ENCODE peak calls at places on chromosome 11, in four cellular contexts. One of them, this sample, is unnamed.

GRCh38 chr11:32297629-32298028 is 137.7 kb downstream of the WT1 start:
- DNase-seq in fibroblast of lung: peak
- DNase-seq in glutamatergic neuron: no peak
- DNase-seq in DMS153: no peak
- DNase-seq in this sample: no peak

GRCh38 chr11:64206457-64207246 is at the start of gene FERMT3:
- DNase-seq in fibroblast of lung: no peak
- DNase-seq in glutamatergic neuron: no peak
- DNase-seq in DMS153: no peak
- DNase-seq in this sample: peak

GRCh38 chr11:120339394-120339890 is 3.2 kb downstream of the ARHGEF12 start:
- DNase-seq in fibroblast of lung: peak
- DNase-seq in glutamatergic neuron: no peak
- DNase-seq in DMS153: no peak
- DNase-seq in this sample: peak

GRCh38 chr11:20511982-20512381 is 87.4 kb upstream of the SLC6A5 start:
- DNase-seq in fibroblast of lung: no peak
- DNase-seq in glutamatergic neuron: no peak
- DNase-seq in DMS153: peak
- DNase-seq in this sample: no peak

GRCh38 chr11:19577849-19578619 is 134.6 kb upstream of the NAV2 start:
- DNase-seq in fibroblast of lung: peak
- DNase-seq in glutamatergic neuron: no peak
- DNase-seq in DMS153: peak
- DNase-seq in this sample: peak

GRCh38 chr11:111500481-111500880 is 11.7 kb downstream of the BTG4 start:
- DNase-seq in fibroblast of lung: no peak
- DNase-seq in glutamatergic neuron: no peak
- DNase-seq in DMS153: no peak
- DNase-seq in this sample: no peak

GRCh38 chr11:35593143-35593542 is 25.1 kb upstream of the FJX1 start:
- DNase-seq in fibroblast of lung: peak
- DNase-seq in glutamatergic neuron: no peak
- DNase-seq in DMS153: no peak
- DNase-seq in this sample: no peak

GRCh38 chr11:124405611-124406010 is 6.8 kb upstream of the OR8B3 start:
- DNase-seq in fibroblast of lung: no peak
- DNase-seq in glutamatergic neuron: no peak
- DNase-seq in DMS153: no peak
- DNase-seq in this sample: no peak

GRCh38 chr11:71108013-71108865 is 144.1 kb downstream of the SHANK2 start:
- DNase-seq in fibroblast of lung: no peak
- DNase-seq in glutamatergic neuron: no peak
- DNase-seq in DMS153: no peak
- DNase-seq in this sample: no peak

GRCh38 chr11:76173663-76174062 is 32.6 kb downstream of the WNT11 start:
- DNase-seq in fibroblast of lung: no peak
- DNase-seq in glutamatergic neuron: no peak
- DNase-seq in DMS153: no peak
- DNase-seq in this sample: no peak

GRCh38 chr11:30992513-30992849 is 377.1 kb downstream of the DCDC1 start:
- DNase-seq in fibroblast of lung: no peak
- DNase-seq in glutamatergic neuron: no peak
- DNase-seq in DMS153: no peak
- DNase-seq in this sample: no peak

GRCh38 chr11:113168358-113168757 is 146.0 kb upstream of the TTC12 start:
- DNase-seq in fibroblast of lung: no peak
- DNase-seq in glutamatergic neuron: no peak
- DNase-seq in DMS153: no peak
- DNase-seq in this sample: no peak

GRCh38 chr11:74749127-74749964 is 697 bp downstream of the RNF169 start:
- DNase-seq in fibroblast of lung: peak
- DNase-seq in glutamatergic neuron: peak
- DNase-seq in DMS153: peak
- DNase-seq in this sample: peak

GRCh38 chr11:75891947-75892739 is 77.1 kb downstream of the UVRAG start:
- DNase-seq in fibroblast of lung: no peak
- DNase-seq in glutamatergic neuron: no peak
- DNase-seq in DMS153: no peak
- DNase-seq in this sample: no peak

GRCh38 chr11:86769219-86769618 is 31.1 kb upstream of the PRSS23 start:
- DNase-seq in fibroblast of lung: no peak
- DNase-seq in glutamatergic neuron: no peak
- DNase-seq in DMS153: no peak
- DNase-seq in this sample: no peak

GRCh38 chr11:111999111-111999510 is 26.1 kb upstream of the DLAT start:
- DNase-seq in fibroblast of lung: no peak
- DNase-seq in glutamatergic neuron: no peak
- DNase-seq in DMS153: no peak
- DNase-seq in this sample: no peak

GRCh38 chr11:118263694-118264567 is at the start of gene MPZL2:
- DNase-seq in fibroblast of lung: no peak
- DNase-seq in glutamatergic neuron: peak
- DNase-seq in DMS153: peak
- DNase-seq in this sample: peak

This sample was measured in mucosa of gallbladder.